ENCODE peak calls at places on chromosomes 12 and 14, in five cellular contexts. O, R, D, A and I are unnamed samples.

GRCh38 chr12:132329036-132329738 is at the start of gene GALNT9:
- DNase-seq in O (no peak), R (peak), D (no peak), A (no peak), I (no peak)

GRCh38 chr12:131756441-131756840 is 45.6 kb downstream of the SFSWAP start:
- DNase-seq in O (no peak), R (no peak), D (no peak), A (no peak), I (no peak)

GRCh38 chr12:110015132-110015531 is 15.9 kb downstream of the ANKRD13A start:
- DNase-seq in O (no peak), R (no peak), D (no peak), A (no peak), I (no peak)

GRCh38 chr12:47413806-47414205 is 292.0 kb downstream of the RPAP3 start:
- DNase-seq in O (no peak), R (no peak), D (no peak), A (no peak), I (no peak)

GRCh38 chr12:109601557-109601956 is 28.0 kb downstream of the MVK start:
- DNase-seq in O (no peak), R (no peak), D (no peak), A (no peak), I (no peak)

GRCh38 chr14:84375235-84375634 is 1154.7 kb upstream of the FLRT2 start:
- DNase-seq in O (no peak), R (no peak), D (no peak), A (no peak), I (no peak)

GRCh38 chr14:77278461-77279230 is 7.6 kb upstream of the NGB start:
- DNase-seq in O (no peak), R (no peak), D (no peak), A (no peak), I (no peak)

GRCh38 chr12:27076930-27077329 is 5.4 kb downstream of the C12orf71 start:
- DNase-seq in O (no peak), R (no peak), D (no peak), A (no peak), I (no peak)

GRCh38 chr14:98137626-98138025 is 1134.4 kb downstream of the BCL11B start:
- DNase-seq in O (no peak), R (no peak), D (no peak), A (no peak), I (no peak)

GRCh38 chr12:113940357-113940756 is 25.8 kb downstream of the RBM19 start:
- DNase-seq in O (no peak), R (peak), D (no peak), A (no peak), I (no peak)

GRCh38 chr14:52265248-52265647 is 2.2 kb upstream of the PTGDR start:
- DNase-seq in O (no peak), R (no peak), D (no peak), A (no peak), I (no peak)

GRCh38 chr12:65660096-65660495 is 164.2 kb upstream of the HMGA2 start:
- DNase-seq in O (no peak), R (no peak), D (no peak), A (no peak), I (no peak)

GRCh38 chr12:4030938-4031702 is 157.9 kb upstream of the PARP11 start:
- DNase-seq in O (peak), R (peak), D (peak), A (peak), I (peak)

GRCh38 chr12:116145451-116145850 is 132.0 kb downstream of the MED13L start:
- DNase-seq in O (no peak), R (no peak), D (no peak), A (no peak), I (no peak)

GRCh38 chr14:99809376-99809775 is 16.2 kb downstream of the EML1 start:
- DNase-seq in O (peak), R (no peak), D (peak), A (no peak), I (peak)

GRCh38 chr12:54287316-54288157 is 7.0 kb downstream of the HNRNPA1 start:
- DNase-seq in O (no peak), R (no peak), D (no peak), A (no peak), I (no peak)

GRCh38 chr12:25958254-25959068 is at the start of gene RASSF8:
- DNase-seq in O (peak), R (peak), D (peak), A (peak), I (peak)

GRCh38 chr12:51183816-51184215 is 10.9 kb upstream of the TFCP2 start:
- DNase-seq in O (no peak), R (no peak), D (peak), A (no peak), I (peak)

GRCh38 chr14:92217956-92218355 is 96.2 kb downstream of the CPSF2 start:
- DNase-seq in O (no peak), R (no peak), D (no peak), A (no peak), I (no peak)

GRCh38 chr14:69346710-69347109 is 51.4 kb downstream of the ERH start:
- DNase-seq in O (no peak), R (no peak), D (peak), A (peak), I (no peak)

GRCh38 chr14:64953310-64953654 is 10.7 kb upstream of the GPX2 start:
- DNase-seq in O (no peak), R (no peak), D (no peak), A (no peak), I (no peak)

GRCh38 chr12:96398422-96399080 is 1.7 kb downstream of the CDK17 start:
- DNase-seq in O (no peak), R (no peak), D (no peak), A (no peak), I (no peak)

GRCh38 chr12:124387510-124387855 is 92.6 kb downstream of the RFLNA start:
- DNase-seq in O (no peak), R (no peak), D (peak), A (peak), I (no peak)

GRCh38 chr14:49972840-49973239 is 80.0 kb downstream of the ARF6 start:
- DNase-seq in O (no peak), R (no peak), D (no peak), A (no peak), I (peak)

GRCh38 chr12:128521981-128522380 is 255.0 kb downstream of the TMEM132C start:
- DNase-seq in O (no peak), R (no peak), D (no peak), A (no peak), I (no peak)

GRCh38 chr12:47222960-47223847 is 143.4 kb upstream of the AMIGO2 start:
- DNase-seq in O (no peak), R (peak), D (no peak), A (no peak), I (no peak)

GRCh38 chr14:23430733-23431105 is 4.7 kb downstream of the MYH7 start:
- DNase-seq in O (no peak), R (no peak), D (no peak), A (no peak), I (no peak)

GRCh38 chr12:52200783-52201519 is 9.1 kb upstream of the KRT80 start:
- DNase-seq in O (no peak), R (no peak), D (no peak), A (peak), I (no peak)

GRCh38 chr12:49041881-49042484 is 18.6 kb downstream of the KMT2D start:
- DNase-seq in O (no peak), R (no peak), D (no peak), A (no peak), I (no peak)

GRCh38 chr14:76350671-76351070 is 25.3 kb upstream of the ESRRB start:
- DNase-seq in O (no peak), R (no peak), D (no peak), A (no peak), I (no peak)

GRCh38 chr12:57099766-57100165 is 10.9 kb downstream of the NAB2 start:
- DNase-seq in O (no peak), R (no peak), D (no peak), A (no peak), I (no peak)